ENCODE peak calls at places on chromosomes 6 and 20, in eight cellular contexts. J is GM12891, R is spleen, T is HepG2, D is tibial nerve, K is right lobe of liver, P is ovary, M is breast epithelium. F is an unnamed sample.

GRCh38 chr6:39574991-39575390 is 150.2 kb downstream of the KIF6 start:
- DNase-seq in J (no peak), R (no peak), T (no peak), D (no peak), K (no peak), P (no peak), M (no peak), F (no peak)

GRCh38 chr20:23086931-23087411 is 847 bp upstream of the CD93 start:
- DNase-seq in J (no peak), R (peak), T (no peak), D (no peak), K (peak), P (no peak), M (no peak), F (no peak)

GRCh38 chr20:37519508-37520416 is 1.3 kb upstream of the NNAT start:
- DNase-seq in J (no peak), R (no peak), T (peak), D (no peak), K (no peak), P (no peak), M (no peak), F (no peak)

GRCh38 chr6:162442675-162443074 is 284.9 kb downstream of the PRKN start:
- DNase-seq in J (no peak), R (no peak), T (peak), D (no peak), K (no peak), P (no peak), M (no peak), F (no peak)

GRCh38 chr6:162050579-162050978 is 677.0 kb downstream of the PRKN start:
- DNase-seq in J (no peak), R (no peak), T (no peak), D (no peak), K (no peak), P (no peak), M (no peak), F (no peak)

GRCh38 chr6:133184798-133185380 is 56.3 kb upstream of the EYA4 start:
- DNase-seq in J (no peak), R (no peak), T (no peak), D (no peak), K (no peak), P (no peak), M (no peak), F (no peak)

GRCh38 chr6:154606457-154606856 is 96.0 kb upstream of the CNKSR3 start:
- DNase-seq in J (peak), R (no peak), T (no peak), D (no peak), K (no peak), P (no peak), M (no peak), F (no peak)

GRCh38 chr6:73969982-73970960 is 274.3 kb downstream of the CD109 start:
- DNase-seq in J (no peak), R (no peak), T (peak), D (peak), K (no peak), P (no peak), M (no peak), F (no peak)

GRCh38 chr20:9999660-10000059 is 35.1 kb upstream of the ANKEF1 start:
- DNase-seq in J (no peak), R (no peak), T (no peak), D (peak), K (no peak), P (no peak), M (no peak), F (no peak)

GRCh38 chr20:58650181-58650775 is 805 bp upstream of the STX16 start:
- DNase-seq in J (peak), R (peak), T (no peak), D (peak), K (peak), P (peak), M (no peak), F (no peak)
- TF ChIP-seq POLR2A in J (no peak), R (no peak), T (no peak), D (no peak), K (no peak), P (no peak), M (no peak), F (no peak)

GRCh38 chr6:143536461-143536865 is 24.9 kb upstream of the FUCA2 start:
- DNase-seq in J (no peak), R (peak), T (no peak), D (no peak), K (peak), P (peak), M (peak), F (no peak)
- TF ChIP-seq POLR2A in J (no peak), R (no peak), T (no peak), D (no peak), K (no peak), P (no peak), M (no peak), F (no peak)

GRCh38 chr20:46222521-46223007 is 85.7 kb downstream of the CDH22 start:
- DNase-seq in J (no peak), R (no peak), T (no peak), D (no peak), K (no peak), P (peak), M (no peak), F (no peak)
- TF ChIP-seq POLR2A in J (no peak), R (no peak), T (no peak), D (no peak), K (no peak), P (no peak), M (no peak), F (no peak)

DNA sequence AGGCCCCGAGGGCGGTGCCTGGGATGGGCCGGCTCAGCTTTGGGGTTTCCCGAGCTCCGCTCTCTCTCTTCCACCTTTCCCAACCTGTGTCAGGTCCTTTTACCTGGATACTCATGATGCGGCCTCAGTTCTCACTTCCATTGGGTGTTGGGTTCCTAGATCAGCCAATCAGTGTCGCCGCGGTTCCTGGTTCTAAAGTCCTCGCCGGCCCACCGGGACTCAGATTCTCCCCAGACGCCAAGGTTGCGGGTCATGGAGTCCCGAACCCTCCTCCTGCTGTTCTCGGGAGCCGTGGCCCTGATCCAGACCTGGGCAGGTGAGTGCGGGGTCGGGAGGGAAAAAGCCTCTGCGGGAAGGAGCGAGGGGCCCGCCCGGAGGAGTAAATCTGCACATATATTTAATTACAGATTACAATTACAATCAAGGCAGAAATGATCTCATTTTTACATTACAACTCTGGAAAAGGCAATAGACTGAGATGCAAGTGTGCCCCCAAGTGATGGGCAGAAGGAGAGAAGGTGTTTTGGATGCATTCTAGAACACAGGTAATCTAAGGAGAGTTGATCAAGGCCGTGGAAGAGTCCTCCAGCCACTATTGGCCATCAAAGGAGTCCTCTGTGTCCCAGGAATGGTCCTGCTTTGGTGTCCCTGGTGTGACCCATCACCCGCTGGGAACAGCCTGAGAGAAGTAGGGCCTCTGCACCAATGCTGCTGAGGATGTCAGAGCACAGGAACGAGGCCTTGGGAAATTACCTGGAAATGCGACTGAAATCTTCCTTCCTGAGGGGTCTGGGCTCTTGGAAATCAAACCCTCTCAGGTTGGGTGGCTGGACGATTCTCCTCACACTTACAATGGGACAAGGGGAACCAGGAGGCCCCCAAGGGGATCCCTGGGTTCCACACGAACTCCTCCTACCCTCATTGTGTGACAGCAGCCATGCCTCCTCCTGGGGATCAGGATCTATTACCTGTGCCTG is 34.7 kb upstream of the MICB start:
- DNase-seq in J (peak), R (peak), T (peak), D (peak), K (peak), P (peak), M (peak), F (peak)
- TF ChIP-seq POLR2A in J (peak), R (peak), T (peak), D (peak), K (peak), P (peak), M (peak), F (peak)

GRCh38 chr6:4135665-4136353 is 434 bp upstream of the ECI2 start:
- DNase-seq in J (peak), R (peak), T (peak), D (peak), K (peak), P (peak), M (peak), F (peak)
- TF ChIP-seq POLR2A in J (no peak), R (no peak), T (peak), D (peak), K (peak), P (no peak), M (no peak), F (no peak)

GRCh38 chr20:64240243-64241015 is 15.1 kb upstream of the PCMTD2 start:
- DNase-seq in J (no peak), R (peak), T (no peak), D (no peak), K (peak), P (no peak), M (peak), F (no peak)

GRCh38 chr20:64241061-64241460 is 14.5 kb upstream of the PCMTD2 start:
- DNase-seq in J (no peak), R (peak), T (no peak), D (no peak), K (peak), P (no peak), M (peak), F (peak)

GRCh38 chr20:64244281-64244805 is 11.2 kb upstream of the PCMTD2 start:
- DNase-seq in J (no peak), R (peak), T (no peak), D (no peak), K (peak), P (peak), M (peak), F (peak)

GRCh38 chr20:64242797-64243475 is 12.6 kb upstream of the PCMTD2 start:
- DNase-seq in J (no peak), R (no peak), T (peak), D (no peak), K (peak), P (no peak), M (peak), F (no peak)

DNA sequence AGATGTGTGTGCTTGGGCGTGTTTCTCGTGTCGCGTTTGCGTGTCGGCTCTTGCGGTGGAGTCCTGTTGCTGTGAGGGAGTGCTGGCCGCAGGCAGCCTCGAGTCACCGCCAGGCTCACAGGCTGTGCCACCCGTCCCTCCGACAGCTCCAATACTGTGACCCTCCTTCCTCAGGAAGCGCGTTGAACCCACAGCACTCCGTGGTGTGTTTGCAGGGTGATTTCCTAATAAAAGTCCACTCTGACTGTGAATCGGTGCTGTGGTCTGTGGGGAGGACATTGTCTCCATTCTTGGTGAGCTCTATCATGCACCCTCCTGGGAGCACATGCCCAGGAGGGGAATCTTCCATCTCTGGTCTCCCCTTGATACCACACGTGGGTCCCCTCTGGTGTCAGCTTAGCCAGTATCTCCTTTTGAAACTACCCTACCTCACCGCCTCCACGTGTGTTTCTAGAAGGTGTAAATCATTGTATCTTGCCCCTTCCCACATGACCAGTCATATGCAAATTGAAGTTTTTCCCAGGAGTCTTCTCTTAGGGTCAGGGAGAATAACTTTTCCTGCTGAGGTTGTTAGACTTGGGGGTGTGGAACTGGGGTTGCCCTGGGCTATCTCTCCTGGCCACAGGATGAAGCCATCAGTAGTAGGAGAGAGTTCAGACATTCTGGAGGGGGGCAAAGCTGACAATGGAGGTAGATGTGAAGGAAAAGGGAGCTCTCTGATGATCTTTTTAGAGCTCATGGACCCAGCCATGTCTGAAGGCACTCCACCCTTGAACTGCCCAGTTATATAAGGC is 13.3 kb upstream of the PCMTD2 start:
- DNase-seq in J (no peak), R (peak), T (no peak), D (no peak), K (peak), P (no peak), M (peak), F (peak)
- TF ChIP-seq POLR2A in J (no peak), R (no peak), T (no peak), D (no peak), K (no peak), P (no peak), M (no peak), F (no peak)

DNA sequence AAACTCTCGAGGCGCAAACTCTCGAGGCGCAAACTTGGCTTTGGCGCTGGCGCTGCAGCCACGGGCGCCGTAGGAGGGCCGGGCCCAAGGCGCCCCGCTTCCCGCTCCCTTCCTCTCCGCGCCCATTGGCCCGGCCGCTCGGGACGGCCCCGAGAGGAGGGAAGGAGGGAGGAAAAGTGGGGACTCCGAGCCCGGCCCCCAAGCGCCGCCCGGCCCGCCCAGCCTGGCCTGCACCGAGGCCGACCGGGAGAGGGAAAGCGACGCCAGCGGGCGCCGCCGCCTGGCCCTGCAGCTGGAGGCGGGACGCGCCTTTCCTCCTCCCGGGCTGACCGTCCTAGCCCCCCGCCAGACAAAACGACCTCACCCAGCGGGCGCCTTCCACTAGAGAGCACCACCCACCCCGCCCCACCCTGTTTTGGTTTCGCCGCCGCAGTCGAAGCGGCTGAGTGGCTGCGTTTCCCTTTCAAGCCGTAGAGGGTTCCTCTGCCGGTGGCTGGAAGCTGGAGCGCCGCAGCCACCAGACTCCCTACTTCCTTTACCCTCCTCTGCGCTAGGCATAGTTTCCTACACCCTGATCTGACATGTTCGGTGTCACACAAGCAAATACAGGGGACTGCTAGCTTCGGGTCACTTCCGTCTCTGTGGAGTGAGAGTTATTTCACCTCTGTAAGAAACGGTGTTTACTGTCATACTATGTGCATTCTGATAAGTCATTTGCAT is at the start of gene MBOAT1:
- DNase-seq in J (peak), R (peak), T (peak), D (peak), K (peak), P (peak), M (peak), F (peak)
- TF ChIP-seq POLR2A in J (peak), R (no peak), T (no peak), D (peak), K (peak), P (peak), M (peak), F (peak)

GRCh38 chr6:131861356-131861755 is 53.5 kb downstream of the ENPP1 start:
- DNase-seq in J (no peak), R (no peak), T (no peak), D (no peak), K (no peak), P (no peak), M (no peak), F (no peak)
- TF ChIP-seq POLR2A in J (no peak), R (no peak), T (no peak), D (no peak), K (no peak), P (no peak), M (no peak), F (no peak)

DNA sequence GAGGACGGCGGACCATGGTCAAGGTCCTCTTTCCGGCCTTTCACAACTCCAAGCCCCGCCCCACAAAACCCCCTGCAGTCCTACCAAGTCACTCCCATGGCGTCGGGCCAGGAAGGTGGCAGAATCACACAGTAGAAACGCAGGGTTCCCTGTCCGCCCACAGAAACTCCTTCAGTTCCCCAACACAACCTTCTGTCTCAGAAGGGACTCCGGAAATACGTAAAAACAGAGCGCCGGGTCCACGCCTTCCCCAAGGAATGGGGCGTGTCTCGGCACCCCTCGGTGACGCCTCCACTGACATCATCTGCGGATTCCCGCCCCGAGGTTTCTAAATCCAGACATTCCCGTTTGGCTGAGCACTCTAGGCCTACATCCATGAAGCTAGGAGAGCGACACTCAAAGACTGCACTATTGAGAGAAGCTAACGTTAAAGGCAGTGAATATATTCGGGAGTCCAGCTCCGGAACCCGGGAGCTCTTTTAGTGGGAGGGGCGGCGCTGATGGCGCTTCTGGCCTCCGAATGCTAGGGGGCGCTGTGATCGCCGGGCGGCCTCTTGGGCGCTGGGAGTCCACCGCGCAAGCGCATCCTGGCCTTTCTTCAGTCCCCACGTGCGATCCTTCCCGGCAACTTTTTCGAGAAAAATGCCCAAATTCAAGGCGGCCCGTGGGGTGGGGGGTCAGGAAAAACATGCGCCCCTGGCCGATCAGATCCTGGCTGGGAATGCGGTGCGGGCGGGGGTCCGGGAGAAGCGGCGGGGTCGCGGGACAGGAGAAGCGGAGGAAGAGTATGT is at the start of the genes BYSL and MED20:
- DNase-seq in J (peak), R (peak), T (peak), D (peak), K (peak), P (peak), M (peak), F (peak)
- TF ChIP-seq POLR2A in J (peak), R (peak), T (peak), D (peak), K (peak), P (peak), M (peak), F (no peak)